ENCODE peak calls at places on chromosomes 2 and 18, in four cellular contexts. One of them, this sample, is unnamed.

GRCh38 chr2:59333007-59333406 is 1091.9 kb upstream of the FANCL start:
- DNase-seq in mesendoderm: no peak
- DNase-seq in IMR-90: no peak
- DNase-seq in H1: no peak
- DNase-seq in this sample: no peak

GRCh38 chr18:69968073-69968472 is 20.4 kb upstream of the CD226 start:
- DNase-seq in mesendoderm: peak
- DNase-seq in H1: no peak
- DNase-seq in IMR-90: no peak
- DNase-seq in this sample: peak

GRCh38 chr2:49162151-49162550 is 7.8 kb upstream of the FSHR start:
- DNase-seq in mesendoderm: peak
- DNase-seq in IMR-90: no peak
- DNase-seq in H1: no peak
- DNase-seq in this sample: no peak

GRCh38 chr18:68520406-68521075 is 194.4 kb downstream of the TMX3 start:
- DNase-seq in H1: no peak
- DNase-seq in mesendoderm: no peak
- DNase-seq in IMR-90: peak
- DNase-seq in this sample: no peak

GRCh38 chr2:84640386-84640785 is 124.1 kb downstream of the DNAH6 start:
- DNase-seq in IMR-90: no peak
- DNase-seq in H1: no peak
- DNase-seq in mesendoderm: no peak
- DNase-seq in this sample: no peak

GRCh38 chr2:179186126-179186525 is 78.5 kb downstream of the SESTD1 start:
- DNase-seq in mesendoderm: no peak
- DNase-seq in H1: no peak
- DNase-seq in IMR-90: peak
- DNase-seq in this sample: no peak

GRCh38 chr2:200360364-200360763 is 53.9 kb downstream of the SPATS2L start:
- DNase-seq in IMR-90: no peak
- DNase-seq in mesendoderm: no peak
- DNase-seq in H1: no peak
- DNase-seq in this sample: peak

GRCh38 chr2:39994151-39994550 is 215.1 kb upstream of the THUMPD2 start:
- DNase-seq in mesendoderm: no peak
- DNase-seq in H1: no peak
- DNase-seq in IMR-90: peak
- DNase-seq in this sample: no peak

GRCh38 chr2:158782616-158783015 is 12.5 kb upstream of the DAPL1 start:
- DNase-seq in mesendoderm: no peak
- DNase-seq in IMR-90: no peak
- DNase-seq in H1: no peak
- DNase-seq in this sample: no peak

GRCh38 chr18:73850782-73851181 is 296.9 kb downstream of the FBXO15 start:
- DNase-seq in H1: no peak
- DNase-seq in mesendoderm: no peak
- DNase-seq in IMR-90: no peak
- DNase-seq in this sample: no peak

GRCh38 chr2:70440621-70441020 is 113.0 kb downstream of the TGFA start:
- DNase-seq in IMR-90: no peak
- DNase-seq in H1: peak
- DNase-seq in mesendoderm: no peak
- DNase-seq in this sample: peak

GRCh38 chr2:8000861-8001260 is 681.0 kb upstream of the ID2 start:
- DNase-seq in IMR-90: peak
- DNase-seq in H1: no peak
- DNase-seq in mesendoderm: no peak
- DNase-seq in this sample: no peak

GRCh38 chr2:219556413-219556812 is 12.6 kb downstream of the TMEM198 start:
- DNase-seq in IMR-90: no peak
- DNase-seq in mesendoderm: no peak
- DNase-seq in H1: no peak
- DNase-seq in this sample: no peak

GRCh38 chr2:241068942-241069810 is 32.9 kb downstream of the MTERF4 start:
- DNase-seq in H1: no peak
- DNase-seq in IMR-90: no peak
- DNase-seq in mesendoderm: no peak
- DNase-seq in this sample: no peak

GRCh38 chr2:234451852-234452625 is 44.8 kb downstream of the ARL4C start:
- DNase-seq in mesendoderm: no peak
- DNase-seq in IMR-90: peak
- DNase-seq in H1: no peak
- DNase-seq in this sample: no peak

GRCh38 chr2:165469417-165469816 is at the start of gene CSRNP3:
- DNase-seq in H1: no peak
- DNase-seq in mesendoderm: peak
- DNase-seq in IMR-90: peak
- DNase-seq in this sample: peak

GRCh38 chr18:12308386-12309100 is 502 bp downstream of the TUBB6 start:
- DNase-seq in mesendoderm: peak
- DNase-seq in H1: peak
- DNase-seq in IMR-90: peak
- DNase-seq in this sample: peak

GRCh38 chr2:234372506-234372905 is 124.4 kb downstream of the ARL4C start:
- DNase-seq in mesendoderm: no peak
- DNase-seq in H1: no peak
- DNase-seq in IMR-90: no peak
- DNase-seq in this sample: no peak

GRCh38 chr2:59998324-59998723 is 555.1 kb downstream of the BCL11A start:
- DNase-seq in IMR-90: no peak
- DNase-seq in H1: no peak
- DNase-seq in mesendoderm: no peak
- DNase-seq in this sample: no peak

GRCh38 chr2:99545066-99545465 is 55.2 kb upstream of the REV1 start:
- DNase-seq in mesendoderm: peak
- DNase-seq in IMR-90: peak
- DNase-seq in H1: no peak
- DNase-seq in this sample: no peak

GRCh38 chr2:71943238-71944182 is 204.2 kb downstream of the CYP26B1 start:
- DNase-seq in H1: peak
- DNase-seq in IMR-90: no peak
- DNase-seq in mesendoderm: no peak
- DNase-seq in this sample: peak

GRCh38 chr2:220915087-220915486 is 657.0 kb downstream of the EPHA4 start:
- DNase-seq in IMR-90: no peak
- DNase-seq in H1: no peak
- DNase-seq in mesendoderm: no peak
- DNase-seq in this sample: no peak

DNA sequence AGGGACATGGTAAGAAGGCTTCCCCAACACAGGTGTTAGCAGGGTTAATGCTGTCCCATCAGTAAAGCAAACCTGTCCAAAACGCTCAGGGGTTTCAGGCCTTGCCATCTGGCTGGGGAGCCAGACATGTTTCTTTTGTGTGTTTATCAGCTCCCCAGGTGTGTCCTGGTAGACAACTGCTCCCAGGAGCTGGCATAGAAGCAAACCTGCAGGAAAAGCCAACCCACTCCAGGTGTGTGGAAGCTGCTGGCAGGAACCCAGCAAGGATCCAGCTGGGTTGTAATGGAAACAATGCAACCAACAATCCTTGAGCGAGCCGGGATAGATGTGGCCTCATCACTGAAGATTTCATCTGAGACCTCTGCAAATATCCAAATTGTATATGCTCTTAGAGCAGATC is 123.1 kb downstream of the RAB3GAP1 start:
- DNase-seq in IMR-90: no peak
- DNase-seq in mesendoderm: no peak
- DNase-seq in H1: no peak
- DNase-seq in this sample: no peak
- H3K56ac ChIP-seq in IMR-90: no peak
- H3K56ac ChIP-seq in mesendoderm: no peak
- H3K56ac ChIP-seq in H1: no peak
- H3K56ac ChIP-seq in this sample: no peak

DNA sequence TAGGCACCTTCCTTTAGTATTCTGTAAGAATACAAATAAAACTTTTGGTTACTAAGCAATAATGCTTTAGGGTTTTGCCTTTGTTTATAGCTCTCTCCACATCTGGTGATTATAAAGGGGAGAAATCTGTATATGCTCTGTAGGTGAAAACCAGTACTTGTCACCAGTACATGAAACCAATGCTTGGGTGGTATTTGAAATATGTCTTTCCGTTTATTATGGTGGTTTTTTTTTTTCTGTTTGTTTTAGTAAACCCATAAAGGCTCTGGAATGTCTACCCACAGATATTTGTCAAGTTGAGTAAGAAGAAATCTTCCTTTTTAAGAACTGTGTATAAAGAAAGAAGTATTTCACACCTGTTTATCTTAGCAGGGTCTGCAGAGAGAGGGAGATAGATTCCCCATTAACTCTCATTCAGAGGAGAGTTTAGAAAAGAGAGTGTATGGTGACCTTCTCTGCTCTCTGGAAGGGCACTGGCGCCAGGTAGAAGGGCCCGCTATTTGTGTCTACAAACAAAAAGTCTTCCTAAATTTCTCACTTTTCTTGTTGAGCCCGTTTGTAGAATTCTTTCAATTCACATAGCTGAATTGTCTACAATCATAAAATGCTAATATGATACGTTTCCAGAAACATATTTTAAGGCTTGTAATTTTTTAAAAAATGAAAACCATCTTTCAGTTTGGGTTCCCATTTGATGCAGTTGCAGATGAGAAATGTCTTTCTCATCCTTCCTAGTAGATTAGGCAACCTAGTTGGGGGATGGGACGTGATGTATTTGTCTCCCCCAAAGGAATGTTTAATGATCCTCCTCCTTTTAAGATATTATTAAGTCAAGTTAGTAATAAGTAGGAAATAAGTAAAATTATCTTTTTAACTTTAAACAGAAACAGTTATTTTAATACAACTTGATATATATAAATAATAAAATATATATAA is 33.9 kb downstream of the MAP3K20 start:
- DNase-seq in mesendoderm: no peak
- DNase-seq in IMR-90: peak
- DNase-seq in H1: no peak
- DNase-seq in this sample: no peak
- H2BK5ac ChIP-seq in mesendoderm: no peak
- H2BK5ac ChIP-seq in IMR-90: peak
- H2BK5ac ChIP-seq in H1: no peak
- H2BK5ac ChIP-seq in this sample: no peak

GRCh38 chr18:50665519-50665918 is 105.6 kb downstream of the MAPK4 start:
- DNase-seq in H1: no peak
- DNase-seq in mesendoderm: no peak
- DNase-seq in IMR-90: no peak
- DNase-seq in this sample: no peak

GRCh38 chr18:50662177-50662576 is 102.3 kb downstream of the MAPK4 start:
- DNase-seq in H1: no peak
- DNase-seq in mesendoderm: peak
- DNase-seq in IMR-90: peak
- DNase-seq in this sample: no peak

GRCh38 chr18:50662775-50663383 is 103.0 kb downstream of the MAPK4 start:
- DNase-seq in mesendoderm: no peak
- DNase-seq in IMR-90: no peak
- DNase-seq in H1: no peak
- DNase-seq in this sample: no peak

GRCh38 chr18:50665015-50665414 is 105.1 kb downstream of the MAPK4 start:
- DNase-seq in IMR-90: no peak
- DNase-seq in H1: no peak
- DNase-seq in mesendoderm: no peak
- DNase-seq in this sample: no peak

DNA sequence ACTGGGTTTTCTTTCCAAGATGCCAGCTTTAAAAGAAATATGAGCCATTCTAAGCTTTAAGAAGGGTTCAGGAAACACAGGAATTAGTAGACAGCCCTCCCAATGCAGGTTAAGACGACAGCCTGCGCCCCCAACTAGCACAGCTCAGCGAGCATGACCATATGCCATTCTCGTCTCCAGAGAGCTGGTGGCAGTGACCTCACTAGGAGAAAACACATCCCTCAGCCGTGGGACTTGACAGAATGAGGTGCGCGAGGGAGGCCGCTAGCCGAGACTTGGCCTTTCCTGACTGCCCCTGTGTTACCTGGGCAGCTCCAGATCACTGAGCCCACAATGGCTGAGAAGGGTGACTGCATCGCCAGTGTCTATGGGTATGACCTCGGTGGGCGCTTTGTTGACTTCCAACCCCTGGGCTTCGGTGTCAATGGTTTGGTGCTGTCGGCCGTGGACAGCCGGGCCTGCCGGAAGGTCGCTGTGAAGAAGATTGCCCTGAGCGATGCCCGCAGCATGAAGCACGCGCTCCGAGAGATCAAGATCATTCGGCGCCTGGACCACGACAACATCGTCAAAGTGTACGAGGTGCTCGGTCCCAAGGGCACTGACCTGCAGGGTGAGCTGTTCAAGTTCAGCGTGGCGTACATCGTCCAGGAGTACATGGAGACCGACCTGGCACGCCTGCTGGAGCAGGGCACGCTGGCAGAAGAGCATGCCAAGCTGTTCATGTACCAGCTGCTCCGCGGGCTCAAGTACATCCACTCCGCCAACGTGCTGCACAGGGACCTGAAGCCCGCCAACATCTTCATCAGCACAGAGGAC is 103.9 kb downstream of the MAPK4 start:
- DNase-seq in mesendoderm: no peak
- DNase-seq in IMR-90: no peak
- DNase-seq in H1: no peak
- DNase-seq in this sample: no peak
- H3K56ac ChIP-seq in mesendoderm: no peak
- H3K56ac ChIP-seq in IMR-90: no peak
- H3K56ac ChIP-seq in H1: no peak
- H3K56ac ChIP-seq in this sample: no peak

GRCh38 chr2:134314202-134314601 is 60.3 kb downstream of the MGAT5 start:
- DNase-seq in IMR-90: no peak
- DNase-seq in mesendoderm: no peak
- DNase-seq in H1: no peak
- DNase-seq in this sample: no peak

GRCh38 chr2:134310450-134311079 is 56.7 kb downstream of the MGAT5 start:
- DNase-seq in IMR-90: no peak
- DNase-seq in mesendoderm: no peak
- DNase-seq in H1: no peak
- DNase-seq in this sample: no peak

GRCh38 chr2:134312482-134312881 is 58.6 kb downstream of the MGAT5 start:
- DNase-seq in H1: no peak
- DNase-seq in IMR-90: no peak
- DNase-seq in mesendoderm: no peak
- DNase-seq in this sample: no peak

GRCh38 chr2:134315471-134315870 is 61.6 kb downstream of the MGAT5 start:
- DNase-seq in IMR-90: no peak
- DNase-seq in H1: no peak
- DNase-seq in mesendoderm: no peak
- DNase-seq in this sample: no peak

DNA sequence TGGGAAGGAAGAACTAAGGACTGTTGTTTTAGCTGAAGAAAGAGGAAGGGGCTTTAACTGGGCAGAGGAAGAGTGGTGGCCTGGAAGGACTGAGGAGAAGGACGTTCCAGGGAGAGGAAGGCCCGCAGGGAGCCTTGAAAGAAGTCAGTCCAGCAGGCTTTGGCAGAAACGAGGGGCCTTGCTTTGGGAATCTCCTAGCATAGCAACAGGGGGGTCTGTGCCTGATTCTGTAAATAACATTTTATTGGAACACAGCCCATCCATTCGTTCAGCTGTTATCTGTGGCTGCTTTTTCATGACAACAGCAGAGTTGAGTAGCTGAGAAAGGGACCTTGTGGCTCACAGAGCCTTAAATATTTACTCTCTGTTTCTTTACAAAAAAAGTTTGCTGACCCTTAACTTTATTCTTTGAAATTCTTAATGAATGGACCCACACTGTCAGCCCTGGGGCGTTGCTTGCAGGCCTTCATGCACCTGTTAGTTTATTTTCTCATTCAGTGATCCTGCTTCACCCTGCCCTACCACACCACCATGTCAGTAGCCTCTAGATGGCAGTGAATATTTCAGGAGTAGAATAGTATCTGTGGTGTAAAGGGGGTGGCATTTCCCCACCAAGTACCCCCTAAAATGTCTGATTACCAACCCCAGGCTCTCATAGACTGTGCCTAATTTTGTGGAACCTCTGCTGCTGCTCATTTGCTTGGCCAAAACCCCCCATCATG is 60.9 kb downstream of the MGAT5 start:
- DNase-seq in IMR-90: no peak
- DNase-seq in mesendoderm: no peak
- DNase-seq in H1: no peak
- DNase-seq in this sample: no peak
- H2BK5ac ChIP-seq in IMR-90: no peak
- H2BK5ac ChIP-seq in mesendoderm: no peak
- H2BK5ac ChIP-seq in H1: no peak
- H2BK5ac ChIP-seq in this sample: no peak

This sample was measured in H9.